ENCODE peak calls at places on chromosomes 16 and 17, in five cellular contexts. One of them, this sample, is unnamed.

GRCh38 chr16:791131-791530 is 2.7 kb downstream of the CHTF18 start:
- DNase-seq in amniotic epithelial cell: no peak
- DNase-seq in amniotic stem cell: no peak
- DNase-seq in T1000: no peak
- DNase-seq in NCI-H2107: no peak
- DNase-seq in this sample: no peak

GRCh38 chr17:68004201-68004600 is 7.9 kb upstream of the C17orf58 start:
- DNase-seq in amniotic epithelial cell: no peak
- DNase-seq in amniotic stem cell: no peak
- DNase-seq in T1000: no peak
- DNase-seq in NCI-H2107: no peak
- DNase-seq in this sample: no peak

GRCh38 chr16:25194285-25194878 is 22.4 kb upstream of the AQP8 start:
- DNase-seq in amniotic epithelial cell: no peak
- DNase-seq in amniotic stem cell: no peak
- DNase-seq in T1000: no peak
- DNase-seq in NCI-H2107: no peak
- DNase-seq in this sample: no peak

GRCh38 chr17:41178341-41178740 is 320 bp upstream of the KRTAP4-2 start:
- DNase-seq in amniotic epithelial cell: peak; percentile 30
- DNase-seq in amniotic stem cell: no peak
- DNase-seq in T1000: no peak
- DNase-seq in NCI-H2107: no peak
- DNase-seq in this sample: no peak

GRCh38 chr17:6913608-6914443 is 82.0 kb upstream of the ALOX12 start:
- DNase-seq in amniotic epithelial cell: peak; percentile 25
- DNase-seq in amniotic stem cell: peak; percentile 13
- DNase-seq in T1000: peak; percentile 39
- DNase-seq in NCI-H2107: peak; percentile 8
- DNase-seq in this sample: peak; percentile 75

GRCh38 chr17:74372426-74372825 is 5.1 kb downstream of the GPR142 start:
- DNase-seq in amniotic epithelial cell: no peak
- DNase-seq in amniotic stem cell: no peak
- DNase-seq in T1000: no peak
- DNase-seq in NCI-H2107: no peak
- DNase-seq in this sample: peak; percentile 63

GRCh38 chr16:678858-679807 is 1.1 kb upstream of the STUB1 start:
- DNase-seq in amniotic epithelial cell: peak; percentile 40
- DNase-seq in amniotic stem cell: no peak
- DNase-seq in T1000: peak; percentile 61
- DNase-seq in NCI-H2107: no peak
- DNase-seq in this sample: no peak

GRCh38 chr17:48439473-48439872 is 9.5 kb upstream of the SKAP1 start:
- DNase-seq in amniotic epithelial cell: no peak
- DNase-seq in amniotic stem cell: no peak
- DNase-seq in T1000: no peak
- DNase-seq in NCI-H2107: no peak
- DNase-seq in this sample: no peak

GRCh38 chr16:23701045-23701444 is 12.0 kb downstream of the ERN2 start:
- DNase-seq in amniotic epithelial cell: no peak
- DNase-seq in amniotic stem cell: no peak
- DNase-seq in T1000: no peak
- DNase-seq in NCI-H2107: no peak
- DNase-seq in this sample: no peak

GRCh38 chr17:45844695-45845375 is at the start of gene SPPL2C:
- DNase-seq in amniotic epithelial cell: no peak
- DNase-seq in amniotic stem cell: no peak
- DNase-seq in T1000: no peak
- DNase-seq in NCI-H2107: no peak
- DNase-seq in this sample: no peak

GRCh38 chr17:7922499-7923289 is 6.6 kb upstream of the RNF227 start:
- DNase-seq in amniotic epithelial cell: peak; percentile 81
- DNase-seq in amniotic stem cell: no peak
- DNase-seq in T1000: peak; percentile 4
- DNase-seq in NCI-H2107: no peak
- DNase-seq in this sample: peak; percentile 83

GRCh38 chr17:35372846-35373531 is 432 bp downstream of the SLFN11 start:
- DNase-seq in amniotic epithelial cell: no peak
- DNase-seq in amniotic stem cell: no peak
- DNase-seq in T1000: no peak
- DNase-seq in NCI-H2107: peak; percentile 23
- DNase-seq in this sample: no peak

GRCh38 chr17:4551141-4551540 is 4.0 kb downstream of the MYBBP1A start:
- DNase-seq in amniotic epithelial cell: no peak
- DNase-seq in amniotic stem cell: no peak
- DNase-seq in T1000: no peak
- DNase-seq in NCI-H2107: no peak
- DNase-seq in this sample: no peak

GRCh38 chr17:27475070-27475673 is 18.9 kb downstream of the KSR1 start:
- DNase-seq in amniotic epithelial cell: no peak
- DNase-seq in amniotic stem cell: no peak
- DNase-seq in T1000: no peak
- DNase-seq in NCI-H2107: no peak
- DNase-seq in this sample: peak; percentile 39

GRCh38 chr16:57123216-57123968 is 31.0 kb downstream of the CPNE2 start:
- DNase-seq in amniotic epithelial cell: peak; percentile 32
- DNase-seq in amniotic stem cell: no peak
- DNase-seq in T1000: no peak
- DNase-seq in NCI-H2107: no peak
- DNase-seq in this sample: no peak

This sample was measured in posterior cingulate gyrus.